ENCODE peak calls at places on chromosomes 5 and 9, in seven cellular contexts. S is H7, X is cardiac muscle cell, C is colonic mucosa, Q is caudate nucleus, I is GM19239, R is NCI-H2171 treated with DMSO at 0.1 percent for 48 hours. L is an unnamed sample.
A peak's percentile ranks its signal among the peaks of the same experiment; 100 is the strongest.

GRCh38 chr9:133813749-133814585 is 75.8 kb upstream of the SARDH start:
- DNase-seq in S (no peak), X (peak; percentile 79), C (no peak), Q (no peak), I (no peak), R (peak; percentile 75), L (no peak)

GRCh38 chr5:80712914-80713313 is 58.1 kb upstream of the DHFR start:
- DNase-seq in S (no peak), X (no peak), C (no peak), Q (no peak), I (no peak), R (no peak), L (no peak)

GRCh38 chr9:124202447-124202971 is 55.2 kb upstream of the NEK6 start:
- DNase-seq in S (no peak), X (peak; percentile 46), C (peak; percentile 42), Q (no peak), I (no peak), R (no peak), L (no peak)

GRCh38 chr5:170254056-170254455 is 21.3 kb downstream of the C5orf58 start:
- DNase-seq in S (no peak), X (no peak), C (no peak), Q (no peak), I (peak; percentile 40), R (no peak), L (peak; percentile 34)

GRCh38 chr5:180119886-180120220 is 48.3 kb upstream of the RNF130 start:
- DNase-seq in S (peak; percentile 57), X (no peak), C (no peak), Q (no peak), I (no peak), R (no peak), L (no peak)

GRCh38 chr5:68015933-68016332 is 199.6 kb upstream of the PIK3R1 start:
- DNase-seq in S (no peak), X (no peak), C (no peak), Q (no peak), I (no peak), R (no peak), L (no peak)

GRCh38 chr9:92506184-92506857 is 24.0 kb upstream of the ASPN start:
- DNase-seq in S (no peak), X (no peak), C (no peak), Q (no peak), I (no peak), R (no peak), L (no peak)

GRCh38 chr5:108669493-108669892 is 78.2 kb upstream of the FER start:
- DNase-seq in S (no peak), X (no peak), C (no peak), Q (no peak), I (no peak), R (no peak), L (no peak)

GRCh38 chr9:119003882-119004617 is 365.2 kb downstream of the BRINP1 start:
- DNase-seq in S (no peak), X (no peak), C (no peak), Q (no peak), I (no peak), R (no peak), L (no peak)

GRCh38 chr5:65305913-65306312 is 175.8 kb downstream of the ADAMTS6 start:
- DNase-seq in S (no peak), X (no peak), C (no peak), Q (no peak), I (no peak), R (no peak), L (no peak)

GRCh38 chr5:37248387-37248969 is 698 bp downstream of the CPLANE1 start:
- DNase-seq in S (no peak), X (peak; percentile 3), C (no peak), Q (no peak), I (no peak), R (peak; percentile 57), L (peak; percentile 32)

GRCh38 chr5:158406884-158407790 is 548.2 kb upstream of the CLINT1 start:
- DNase-seq in S (no peak), X (no peak), C (no peak), Q (no peak), I (no peak), R (no peak), L (no peak)

GRCh38 chr9:126207256-126207655 is 119.4 kb upstream of the MVB12B start:
- DNase-seq in S (no peak), X (no peak), C (no peak), Q (no peak), I (no peak), R (no peak), L (no peak)

GRCh38 chr5:177367981-177368960 is 10.5 kb downstream of the RGS14 start:
- DNase-seq in S (peak; percentile 55), X (no peak), C (no peak), Q (no peak), I (no peak), R (no peak), L (peak; percentile 60)

GRCh38 chr9:136303825-136304416 is at the start of gene CCDC187:
- DNase-seq in S (no peak), X (no peak), C (no peak), Q (no peak), I (no peak), R (no peak), L (no peak)

GRCh38 chr5:1298067-1298551 is 3.2 kb upstream of the TERT start:
- DNase-seq in S (no peak), X (no peak), C (no peak), Q (no peak), I (no peak), R (no peak), L (no peak)

GRCh38 chr9:132226571-132227430 is 64.9 kb downstream of the NTNG2 start:
- DNase-seq in S (no peak), X (no peak), C (no peak), Q (no peak), I (no peak), R (no peak), L (no peak)

GRCh38 chr5:30279237-30279636 is 914.2 kb upstream of the CDH6 start:
- DNase-seq in S (no peak), X (no peak), C (no peak), Q (no peak), I (no peak), R (no peak), L (peak; percentile 13)

GRCh38 chr9:113578877-113579269 is 115.3 kb downstream of the RGS3 start:
- DNase-seq in S (no peak), X (no peak), C (peak; percentile 67), Q (no peak), I (peak; percentile 89), R (no peak), L (no peak)

GRCh38 chr9:84266087-84266561 is 74.4 kb downstream of the SLC28A3 start:
- DNase-seq in S (peak; percentile 69), X (no peak), C (peak; percentile 20), Q (no peak), I (no peak), R (peak; percentile 11), L (peak; percentile 85)

GRCh38 chr5:179312557-179313235 is 32.6 kb downstream of the ADAMTS2 start:
- DNase-seq in S (no peak), X (no peak), C (no peak), Q (no peak), I (no peak), R (no peak), L (no peak)

GRCh38 chr5:138536665-138537315 is 6.2 kb downstream of the ETF1 start:
- DNase-seq in S (peak; percentile 74), X (peak; percentile 20), C (no peak), Q (no peak), I (no peak), R (no peak), L (peak; percentile 70)

GRCh38 chr5:179862891-179863290 is 4.3 kb upstream of the MRNIP start:
- DNase-seq in S (no peak), X (no peak), C (no peak), Q (no peak), I (no peak), R (no peak), L (no peak)

GRCh38 chr9:91776409-91777365 is 173.3 kb downstream of the ROR2 start:
- DNase-seq in S (no peak), X (no peak), C (peak; percentile 3), Q (no peak), I (no peak), R (no peak), L (no peak)

GRCh38 chr9:127870887-127871286 is 6.6 kb downstream of the AK1 start:
- DNase-seq in S (no peak), X (no peak), C (no peak), Q (no peak), I (no peak), R (no peak), L (no peak)

GRCh38 chr9:2545881-2546490 is 75.6 kb upstream of the VLDLR start:
- DNase-seq in S (no peak), X (no peak), C (no peak), Q (no peak), I (no peak), R (no peak), L (no peak)

GRCh38 chr9:108552459-108553040 is 303.2 kb downstream of the ACTL7B start:
- DNase-seq in S (no peak), X (no peak), C (peak; percentile 41), Q (no peak), I (no peak), R (no peak), L (no peak)

GRCh38 chr9:126618590-126619335 is 5.0 kb downstream of the LMX1B start:
- DNase-seq in S (peak; percentile 88), X (no peak), C (no peak), Q (no peak), I (no peak), R (no peak), L (peak; percentile 68)

GRCh38 chr9:77933019-77933418 is 98.6 kb downstream of the GNAQ start:
- DNase-seq in S (no peak), X (no peak), C (no peak), Q (no peak), I (no peak), R (no peak), L (no peak)

GRCh38 chr5:176644878-176645670 is 2.2 kb upstream of the TSPAN17 start:
- DNase-seq in S (no peak), X (no peak), C (no peak), Q (no peak), I (no peak), R (no peak), L (no peak)

GRCh38 chr5:151495330-151495729 is 47.9 kb downstream of the SLC36A1 start:
- DNase-seq in S (no peak), X (no peak), C (no peak), Q (no peak), I (no peak), R (no peak), L (no peak)

GRCh38 chr9:114429488-114429887 is 41.7 kb upstream of the AKNA start:
- DNase-seq in S (peak; percentile 16), X (no peak), C (no peak), Q (no peak), I (no peak), R (no peak), L (no peak)

GRCh38 chr5:151612689-151613427 is 21.7 kb upstream of the FAT2 start:
- DNase-seq in S (no peak), X (no peak), C (no peak), Q (no peak), I (peak; percentile 72), R (no peak), L (no peak)

GRCh38 chr9:129554649-129555048 is 66.3 kb downstream of the C9orf50 start:
- DNase-seq in S (peak; percentile 65), X (no peak), C (no peak), Q (no peak), I (no peak), R (peak; percentile 71), L (peak; percentile 44)

GRCh38 chr9:25678147-25678666 is at the start of gene TUSC1:
- DNase-seq in S (peak; percentile 20), X (peak; percentile 78), C (peak; percentile 88), Q (no peak), I (no peak), R (peak; percentile 8), L (peak; percentile 67)

GRCh38 chr5:95959964-95960801 is 1.5 kb downstream of the ELL2 start:
- DNase-seq in S (no peak), X (no peak), C (peak; percentile 44), Q (no peak), I (no peak), R (peak; percentile 50), L (no peak)

GRCh38 chr9:77587036-77587435 is 61.1 kb downstream of the GNA14 start:
- DNase-seq in S (no peak), X (no peak), C (no peak), Q (no peak), I (no peak), R (no peak), L (no peak)

GRCh38 chr5:173767580-173768266 is 120.4 kb upstream of the CPEB4 start:
- DNase-seq in S (no peak), X (no peak), C (no peak), Q (no peak), I (no peak), R (no peak), L (no peak)